ENCODE peak calls at places on chromosomes 5 and 9, in seven cellular contexts. C, F, A, S, E, P and I are unnamed samples.

GRCh38 chr5:36357391-36357790 is 55.7 kb upstream of the RANBP3L start:
- DNase-seq in C (no peak), F (no peak), A (no peak), S (no peak), E (no peak), P (no peak), I (no peak)

GRCh38 chr9:135365013-135365768 is 114.4 kb upstream of the PPP1R26 start:
- DNase-seq in C (no peak), F (no peak), A (no peak), S (no peak), E (no peak), P (no peak), I (no peak)

GRCh38 chr9:6818292-6818922 is 60.6 kb downstream of the KDM4C start:
- DNase-seq in C (no peak), F (no peak), A (no peak), S (no peak), E (no peak), P (no peak), I (no peak)

GRCh38 chr5:146799235-146800015 is 79.1 kb downstream of the PPP2R2B start:
- DNase-seq in C (no peak), F (no peak), A (no peak), S (no peak), E (no peak), P (no peak), I (no peak)

GRCh38 chr5:7902201-7902600 is 33.3 kb downstream of the MTRR start:
- DNase-seq in C (no peak), F (no peak), A (no peak), S (no peak), E (no peak), P (no peak), I (no peak)

GRCh38 chr9:124286292-124286931 is 28.7 kb downstream of the NEK6 start:
- DNase-seq in C (no peak), F (no peak), A (no peak), S (no peak), E (no peak), P (no peak), I (no peak)

GRCh38 chr9:117464941-117465616 is 50.2 kb upstream of the ASTN2 start:
- DNase-seq in C (peak), F (peak), A (no peak), S (no peak), E (no peak), P (peak), I (peak)

GRCh38 chr5:35089688-35090314 is 42.1 kb upstream of the AGXT2 start:
- DNase-seq in C (peak), F (peak), A (peak), S (peak), E (peak), P (peak), I (peak)

GRCh38 chr5:131068893-131069643 is 96.0 kb downstream of the HINT1 start:
- DNase-seq in C (no peak), F (peak), A (no peak), S (no peak), E (no peak), P (no peak), I (no peak)

GRCh38 chr9:21413089-21414023 is 4.4 kb downstream of the IFNA8 start:
- DNase-seq in C (no peak), F (peak), A (no peak), S (no peak), E (no peak), P (no peak), I (no peak)

GRCh38 chr5:72273547-72273946 is 46.5 kb downstream of the MRPS27 start:
- DNase-seq in C (no peak), F (no peak), A (no peak), S (no peak), E (no peak), P (no peak), I (no peak)

GRCh38 chr9:96150324-96151023 is 151.5 kb downstream of the HSD17B3 start:
- DNase-seq in C (no peak), F (no peak), A (no peak), S (no peak), E (no peak), P (no peak), I (no peak)

GRCh38 chr5:32713396-32714381 is 2.6 kb downstream of the NPR3 start:
- DNase-seq in C (peak), F (no peak), A (no peak), S (no peak), E (no peak), P (no peak), I (no peak)

GRCh38 chr5:139387611-139388197 is 2.0 kb downstream of the MZB1 start:
- DNase-seq in C (no peak), F (no peak), A (no peak), S (no peak), E (no peak), P (no peak), I (no peak)

GRCh38 chr5:127335381-127335780 is 44.8 kb downstream of the MEGF10 start:
- DNase-seq in C (no peak), F (no peak), A (no peak), S (no peak), E (no peak), P (no peak), I (no peak)

GRCh38 chr5:126805108-126805507 is 28.2 kb downstream of the LMNB1 start:
- DNase-seq in C (no peak), F (no peak), A (no peak), S (no peak), E (no peak), P (no peak), I (no peak)

GRCh38 chr9:130276121-130276520 is 10.6 kb downstream of the HMCN2 start:
- DNase-seq in C (no peak), F (no peak), A (no peak), S (no peak), E (no peak), P (no peak), I (no peak)

GRCh38 chr9:114902773-114903589 is 27.4 kb downstream of the TNFSF8 start:
- DNase-seq in C (no peak), F (no peak), A (no peak), S (no peak), E (no peak), P (no peak), I (no peak)

GRCh38 chr9:127898433-127899199 is 787 bp downstream of the ST6GALNAC6 start:
- DNase-seq in C (no peak), F (no peak), A (peak), S (no peak), E (peak), P (no peak), I (no peak)

GRCh38 chr5:179918742-179919486 is 11.2 kb upstream of the TBC1D9B start:
- DNase-seq in C (no peak), F (no peak), A (no peak), S (no peak), E (no peak), P (no peak), I (no peak)

GRCh38 chr9:75228893-75229292 is 140.6 kb downstream of the OSTF1 start:
- DNase-seq in C (no peak), F (no peak), A (no peak), S (no peak), E (no peak), P (no peak), I (no peak)

GRCh38 chr5:140346348-140347221 is at the start of gene HBEGF:
- DNase-seq in C (peak), F (peak), A (peak), S (peak), E (peak), P (peak), I (peak)

GRCh38 chr9:21711504-21711903 is 90.9 kb upstream of the MTAP start:
- DNase-seq in C (peak), F (no peak), A (no peak), S (peak), E (no peak), P (no peak), I (peak)

GRCh38 chr5:31640024-31640423 is 1.1 kb downstream of the PDZD2 start:
- DNase-seq in C (no peak), F (no peak), A (no peak), S (no peak), E (no peak), P (no peak), I (no peak)

GRCh38 chr9:16286160-16286559 is 584.3 kb downstream of the BNC2 start:
- DNase-seq in C (no peak), F (no peak), A (no peak), S (no peak), E (no peak), P (no peak), I (no peak)

GRCh38 chr9:113173341-113173740 is 22.5 kb downstream of the SLC31A2 start:
- DNase-seq in C (no peak), F (no peak), A (no peak), S (no peak), E (no peak), P (no peak), I (no peak)

GRCh38 chr5:79133657-79134451 is 22.2 kb downstream of the BHMT start:
- DNase-seq in C (peak), F (peak), A (peak), S (peak), E (peak), P (peak), I (peak)

GRCh38 chr9:129256959-129257713 is 79.1 kb upstream of the IER5L start:
- DNase-seq in C (no peak), F (no peak), A (no peak), S (no peak), E (no peak), P (no peak), I (no peak)